ENCODE peak calls at places on chromosomes 7 and 10, in seven cellular contexts. L is head of caudate nucleus; O is stimulated activated CD4-positive, alpha-beta T cell treated with anti-CD3 and anti-CD28 coated beads, TNF-alpha, amount 100 ng/mL, for 4 hours; M is NCI-H1417; Q is OCI-LY7; E is astrocyte; A is Peyer's patch. W is an unnamed sample.

GRCh38 chr10:12412671-12413368 is 63.5 kb downstream of the CAMK1D start:
- DNase-seq in Q (no peak), M (no peak), A (no peak), E (no peak), L (no peak), O (no peak), W (no peak)

GRCh38 chr7:66443946-66444345 is 184.7 kb upstream of the KCTD7 start:
- DNase-seq in Q (no peak), L (no peak), A (no peak), M (no peak), E (no peak), O (no peak), W (no peak)

GRCh38 chr7:156432018-156432417 is 208.6 kb upstream of the RNF32 start:
- DNase-seq in M (no peak), L (no peak), E (no peak), A (no peak), O (no peak), Q (no peak), W (no peak)

GRCh38 chr7:919924-920341 is 34.5 kb downstream of the ADAP1 start:
- DNase-seq in Q (no peak), L (peak), A (no peak), E (no peak), O (no peak), M (no peak), W (peak)

GRCh38 chr10:102410427-102411073 is 8.0 kb downstream of the PSD start:
- DNase-seq in L (peak), M (no peak), Q (no peak), O (peak), E (no peak), A (no peak), W (no peak)

GRCh38 chr10:6321880-6322279 is 119.1 kb downstream of the PFKFB3 start:
- DNase-seq in E (peak), M (no peak), O (no peak), A (no peak), Q (no peak), L (no peak), W (no peak)

GRCh38 chr7:84913731-84914130 is 273.1 kb downstream of the SEMA3D start:
- DNase-seq in L (no peak), E (peak), O (no peak), Q (no peak), A (no peak), M (no peak), W (no peak)

GRCh38 chr10:4546500-4546899 is 279.5 kb upstream of the AKR1E2 start:
- DNase-seq in E (peak), A (no peak), O (no peak), Q (no peak), M (no peak), L (no peak), W (no peak)

GRCh38 chr10:28561531-28561930 is 28.6 kb downstream of the WAC start:
- DNase-seq in O (no peak), M (no peak), E (no peak), L (no peak), Q (no peak), A (no peak), W (no peak)

GRCh38 chr7:34928052-34928451 is 109.2 kb downstream of the DPY19L1 start:
- DNase-seq in L (peak), E (no peak), O (no peak), Q (peak), M (no peak), A (peak), W (no peak)

GRCh38 chr7:156673454-156673853 is 32.9 kb downstream of the RNF32 start:
- DNase-seq in Q (no peak), A (no peak), O (no peak), L (no peak), E (no peak), M (no peak), W (no peak)

GRCh38 chr7:70384891-70385290 is 747.1 kb upstream of the GALNT17 start:
- DNase-seq in Q (no peak), A (no peak), O (no peak), E (peak), M (no peak), L (no peak), W (no peak)

GRCh38 chr7:151179946-151180345 is 7.1 kb downstream of the ASB10 start:
- DNase-seq in A (no peak), O (no peak), M (no peak), E (no peak), L (no peak), Q (no peak), W (peak)

GRCh38 chr7:99837649-99838361 is 10.0 kb downstream of the CYP3A43 start:
- DNase-seq in M (no peak), L (no peak), Q (peak), A (no peak), E (no peak), O (no peak), W (no peak)

GRCh38 chr7:6612819-6613218 is 2.6 kb upstream of the ZNF853 start:
- DNase-seq in A (no peak), L (no peak), Q (no peak), E (no peak), M (no peak), O (no peak), W (no peak)

GRCh38 chr7:157853076-157853788 is 516.4 kb downstream of the DNAJB6 start:
- DNase-seq in A (no peak), Q (no peak), M (no peak), L (no peak), O (no peak), E (no peak), W (no peak)

GRCh38 chr10:35352097-35352496 is 15.8 kb downstream of the CCNY start:
- DNase-seq in Q (no peak), A (no peak), L (no peak), E (no peak), O (no peak), M (no peak), W (no peak)

GRCh38 chr10:69866688-69867461 is 65.2 kb downstream of the COL13A1 start:
- DNase-seq in E (peak), O (no peak), L (no peak), M (no peak), A (no peak), Q (no peak), W (no peak)

GRCh38 chr10:6014241-6014761 is 37.0 kb upstream of the IL15RA start:
- DNase-seq in Q (peak), M (peak), E (peak), L (peak), O (peak), A (peak), W (no peak)

GRCh38 chr7:98202367-98203195 is 8.7 kb upstream of the BHLHA15 start:
- DNase-seq in O (peak), M (no peak), E (no peak), A (peak), L (no peak), Q (peak), W (no peak)

GRCh38 chr7:90411510-90411909 is 8.2 kb downstream of the CLDN12 start:
- DNase-seq in L (no peak), E (peak), A (no peak), M (no peak), O (no peak), Q (no peak), W (no peak)

GRCh38 chr7:14805105-14805719 is 97.3 kb downstream of the DGKB start:
- DNase-seq in O (no peak), L (no peak), M (no peak), A (no peak), Q (no peak), E (no peak), W (no peak)

GRCh38 chr10:58818889-58819288 is 306.2 kb downstream of the BICC1 start:
- DNase-seq in M (no peak), L (no peak), Q (no peak), E (peak), A (no peak), O (no peak), W (no peak)

GRCh38 chr7:48089415-48089975 is 430 bp downstream of the UPP1 start:
- DNase-seq in E (no peak), Q (no peak), A (peak), L (peak), M (peak), O (peak), W (peak)

GRCh38 chr10:75111906-75112703 is 649 bp downstream of the SAMD8 start:
- DNase-seq in L (peak), E (peak), A (peak), M (no peak), Q (peak), O (no peak), W (peak)

GRCh38 chr10:84095821-84096497 is 43.4 kb upstream of the GHITM start:
- DNase-seq in L (no peak), Q (no peak), A (no peak), E (peak), M (no peak), O (no peak), W (no peak)

GRCh38 chr10:26486985-26487850 is 49.1 kb downstream of the APBB1IP start:
- DNase-seq in Q (no peak), A (peak), E (peak), L (no peak), O (peak), M (no peak), W (no peak)

GRCh38 chr10:11057018-11057417 is 39.3 kb downstream of the CELF2 start:
- DNase-seq in L (no peak), E (no peak), M (no peak), A (no peak), O (no peak), Q (no peak), W (no peak)

GRCh38 chr10:52566471-52567246 is 205.9 kb downstream of the MBL2 start:
- DNase-seq in Q (peak), E (peak), O (no peak), A (no peak), L (no peak), M (no peak), W (no peak)

GRCh38 chr10:6486280-6486679 is 93.8 kb downstream of the PRKCQ start:
- DNase-seq in M (no peak), O (no peak), E (no peak), A (no peak), L (no peak), Q (no peak), W (no peak)

GRCh38 chr7:142557971-142558582 is 191.2 kb upstream of the PRSS1 start:
- DNase-seq in M (no peak), O (peak), L (peak), A (peak), Q (peak), E (no peak), W (no peak)

GRCh38 chr10:12594448-12594944 is 245.1 kb downstream of the CAMK1D start:
- DNase-seq in M (no peak), E (no peak), L (no peak), A (peak), O (no peak), Q (no peak), W (no peak)

GRCh38 chr7:108454674-108455523 is 1.3 kb downstream of the NRCAM start:
- DNase-seq in L (peak), O (no peak), Q (no peak), M (peak), A (no peak), E (peak), W (no peak)

GRCh38 chr7:137816696-137817320 is 30.0 kb downstream of the DGKI start:
- DNase-seq in O (no peak), L (no peak), Q (no peak), E (no peak), M (no peak), A (no peak), W (no peak)

GRCh38 chr7:80039255-80039884 is 95.3 kb upstream of the GNAI1 start:
- DNase-seq in M (no peak), E (no peak), L (no peak), Q (no peak), A (no peak), O (no peak), W (no peak)

GRCh38 chr7:157701395-157701794 is 364.6 kb downstream of the DNAJB6 start:
- DNase-seq in Q (no peak), O (no peak), E (no peak), L (no peak), M (no peak), A (no peak), W (no peak)

W was measured in right lobe of liver.